ENCODE peak calls at places on chromosomes 12 and 14, in nine cellular contexts. J is cardiac fibroblast, H is A549, B is hepatocyte, E is HCT116, Y is K562, X is transverse colon, I is colonic mucosa, S is dorsolateral prefrontal cortex. Q is an unnamed sample.

GRCh38 chr14:84937044-84937443 is 592.9 kb upstream of the FLRT2 start:
- DNase-seq in I (no peak), Y (no peak), J (no peak), B (no peak), H (no peak), E (no peak), X (no peak), S (no peak), Q (no peak)

GRCh38 chr14:55005071-55005470 is 21.8 kb downstream of the WDHD1 start:
- DNase-seq in Y (no peak), E (no peak), H (no peak), X (no peak), S (no peak), I (no peak), B (no peak), J (no peak), Q (no peak)

GRCh38 chr12:85572956-85573355 is 263.3 kb downstream of the RASSF9 start:
- DNase-seq in E (no peak), S (no peak), X (no peak), Y (no peak), H (no peak), J (no peak), B (no peak), I (no peak), Q (no peak)

GRCh38 chr12:54378791-54379400 is 5.6 kb downstream of the ZNF385A start:
- DNase-seq in E (no peak), I (peak), H (peak), Y (peak), S (no peak), B (peak), X (peak), J (peak), Q (no peak)

GRCh38 chr12:96487214-96487613 is 2.2 kb upstream of the CFAP54 start:
- DNase-seq in H (peak), Y (no peak), B (no peak), X (no peak), S (no peak), E (no peak), J (peak), I (no peak), Q (no peak)

GRCh38 chr12:78392918-78393317 is 471.7 kb upstream of the SYT1 start:
- DNase-seq in S (no peak), B (peak), H (no peak), I (no peak), Y (no peak), X (no peak), E (no peak), J (peak), Q (no peak)

GRCh38 chr12:110185626-110186025 is 61.5 kb downstream of the IFT81 start:
- DNase-seq in X (no peak), E (no peak), Y (no peak), B (no peak), J (no peak), S (no peak), H (no peak), I (no peak), Q (no peak)

GRCh38 chr12:88309546-88309945 is 167.4 kb downstream of the TMTC3 start:
- DNase-seq in E (no peak), I (no peak), Y (no peak), S (no peak), H (no peak), X (no peak), B (no peak), J (peak), Q (no peak)

GRCh38 chr12:93163260-93164036 is 214.3 kb upstream of the NUDT4 start:
- DNase-seq in Y (no peak), E (no peak), H (no peak), S (no peak), B (no peak), I (no peak), X (no peak), J (no peak), Q (no peak)

GRCh38 chr14:92610849-92611271 is 97.3 kb downstream of the RIN3 start:
- DNase-seq in E (no peak), I (peak), B (no peak), H (no peak), J (no peak), Y (no peak), S (no peak), X (peak), Q (no peak)

GRCh38 chr14:26330982-26331381 is 266.9 kb downstream of the NOVA1 start:
- DNase-seq in I (no peak), X (no peak), B (peak), E (no peak), S (no peak), J (no peak), H (no peak), Y (no peak), Q (no peak)

GRCh38 chr12:5984873-5985272 is 39.8 kb upstream of the ANO2 start:
- DNase-seq in B (no peak), S (no peak), H (no peak), X (no peak), Y (no peak), J (no peak), I (no peak), E (no peak), Q (no peak)

GRCh38 chr12:110141389-110141788 is 17.2 kb downstream of the IFT81 start:
- DNase-seq in E (no peak), J (peak), X (peak), H (no peak), S (no peak), B (peak), I (peak), Y (no peak), Q (no peak)

GRCh38 chr14:78705989-78706388 is 535.8 kb downstream of the NRXN3 start:
- DNase-seq in E (no peak), S (no peak), J (no peak), B (no peak), H (no peak), I (no peak), X (no peak), Y (no peak), Q (no peak)
- H3K4me3 ChIP-seq in E (no peak), S (no peak), J (no peak), B (no peak), H (no peak), I (no peak), X (no peak), Y (no peak), Q (no peak)

DNA sequence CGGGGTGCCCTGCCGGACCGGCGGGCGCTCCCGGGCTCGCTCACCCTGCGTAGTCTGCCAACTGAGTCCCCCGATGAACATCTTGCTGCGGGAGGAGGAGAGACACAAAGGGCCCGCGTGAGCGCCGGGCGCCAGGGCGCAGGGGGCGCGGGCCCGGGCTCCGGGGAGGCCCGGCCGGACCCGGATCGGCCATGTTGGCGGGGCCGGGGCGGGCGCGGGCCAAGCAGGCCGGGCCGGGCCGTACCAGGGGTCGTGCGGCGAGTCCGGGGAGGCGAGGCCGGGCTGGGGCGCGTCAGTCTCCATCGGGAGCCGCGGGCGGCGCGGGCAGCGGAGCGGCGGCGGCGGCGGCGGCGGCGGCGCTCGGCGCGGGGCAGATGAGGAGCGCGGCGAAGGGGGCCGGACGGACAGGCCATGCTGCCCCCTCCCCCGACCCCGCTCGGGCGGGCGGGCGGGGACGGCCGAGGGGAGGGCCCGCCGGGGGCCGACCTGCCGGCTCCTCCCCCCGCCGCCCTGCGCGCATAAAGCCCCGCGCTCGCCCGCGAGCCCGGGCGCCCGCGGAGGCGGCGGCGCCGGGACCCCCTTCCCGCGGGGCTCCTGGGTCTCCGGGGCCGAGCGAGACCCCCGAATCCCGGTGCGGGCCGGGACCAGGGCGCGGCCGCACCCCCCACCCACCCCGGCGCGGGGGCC is at the start of gene MSI1:
- DNase-seq in B (peak), Y (no peak), I (no peak), X (no peak), E (no peak), H (no peak), J (no peak), S (no peak), Q (no peak)
- H3K4me3 ChIP-seq in B (peak), Y (no peak), I (peak), X (peak), E (peak), H (peak), J (no peak), S (peak), Q (peak)

DNA sequence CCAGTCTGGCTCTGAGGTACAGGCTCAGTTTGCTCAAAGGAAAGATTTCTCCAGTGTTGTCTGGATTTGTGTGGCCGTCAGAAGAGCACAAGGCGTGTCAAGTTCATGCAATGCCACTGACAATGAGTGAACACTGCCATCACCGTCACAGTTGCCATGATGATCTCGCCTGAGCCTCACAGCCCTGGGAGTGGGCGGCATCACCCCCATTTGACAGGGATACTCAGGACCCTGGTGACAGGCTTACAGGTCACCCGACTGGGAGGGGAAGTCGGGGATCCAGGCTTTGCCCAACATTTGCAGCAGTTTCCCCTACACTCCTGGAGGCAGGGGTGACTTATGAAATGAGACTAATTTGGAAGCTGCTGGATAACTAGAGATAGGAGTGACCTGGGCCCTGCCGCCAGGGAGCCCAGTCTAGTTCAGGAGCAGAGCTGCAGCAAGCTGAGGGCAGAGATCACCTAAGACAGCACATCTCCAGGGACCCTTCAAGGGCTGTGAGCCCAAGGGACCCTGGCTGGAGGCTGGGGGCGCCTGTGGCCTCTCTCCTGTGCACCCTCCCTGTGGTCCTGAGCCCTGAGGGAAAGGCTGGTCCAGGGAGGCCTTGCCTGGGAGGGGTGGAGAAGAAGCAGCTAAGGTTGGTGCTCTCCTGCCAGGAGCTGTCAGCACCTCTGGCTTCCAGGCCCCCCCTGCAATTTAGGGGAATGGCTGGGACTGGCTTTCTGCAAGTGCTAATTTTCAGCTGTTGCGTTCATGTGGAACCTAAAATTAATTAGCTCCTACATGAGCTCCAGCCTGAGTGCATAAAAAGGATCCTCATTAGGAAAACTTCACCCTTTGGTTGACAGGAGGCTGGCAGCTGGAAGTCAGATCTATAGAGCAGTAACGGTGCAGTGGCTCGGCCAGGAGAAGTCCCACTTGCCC is 32.4 kb upstream of the BEGAIN start:
- DNase-seq in X (peak), B (no peak), J (no peak), E (no peak), S (no peak), H (no peak), I (no peak), Y (no peak), Q (no peak)
- H3K4me3 ChIP-seq in X (no peak), B (no peak), J (no peak), E (no peak), S (no peak), H (no peak), I (no peak), Y (no peak), Q (no peak)

DNA sequence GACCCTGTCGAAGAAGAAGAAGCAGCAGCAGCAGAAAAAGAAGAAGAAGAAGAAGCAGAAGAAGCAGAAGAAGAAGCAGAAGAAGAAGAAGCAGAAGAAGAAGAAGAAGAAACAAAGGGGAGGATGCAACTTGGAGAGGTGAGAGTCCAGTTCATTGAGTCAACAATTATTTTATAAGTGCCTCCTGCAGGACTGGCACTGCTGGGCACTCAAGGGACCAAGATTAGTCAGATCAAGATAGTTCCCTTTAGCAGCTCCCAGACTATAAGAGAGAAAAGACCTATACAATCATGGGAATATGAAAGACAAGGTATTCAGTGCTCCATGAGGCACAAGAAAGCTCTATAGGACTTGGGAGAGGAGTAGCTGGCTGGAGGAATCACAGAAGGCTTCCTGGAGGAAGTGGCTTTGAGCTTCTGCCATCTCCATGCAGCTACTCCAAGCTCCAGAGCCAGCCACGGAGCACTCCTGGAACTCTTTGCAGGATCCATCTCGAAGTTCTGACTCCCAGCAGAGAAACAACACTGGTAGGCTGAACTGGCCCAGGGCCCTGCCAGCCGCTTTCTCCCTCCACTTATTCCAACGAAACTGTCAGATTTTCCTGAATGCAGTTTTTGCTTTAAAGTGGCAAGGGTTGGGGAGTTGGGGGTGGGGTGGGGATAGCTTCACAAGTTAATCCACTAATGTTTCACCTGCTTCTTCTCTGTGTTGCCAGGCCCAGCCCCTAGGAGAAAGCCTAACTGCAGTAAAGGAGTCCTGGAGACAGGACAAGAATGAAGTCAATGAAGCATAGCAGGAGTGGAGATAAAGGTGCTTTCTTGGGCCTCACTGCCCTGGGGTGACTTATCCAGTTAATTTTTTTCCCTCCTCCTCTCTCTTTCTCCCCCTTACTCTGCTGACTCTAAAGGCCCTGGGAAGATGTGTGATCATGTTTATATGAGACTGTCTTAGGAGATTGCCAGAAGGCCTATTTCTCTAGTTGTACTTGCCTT is 140.1 kb upstream of the PARP11 start:
- DNase-seq in X (no peak), J (no peak), H (no peak), I (no peak), E (no peak), B (no peak), Y (no peak), S (no peak), Q (no peak)
- H3K4me3 ChIP-seq in X (no peak), J (no peak), H (no peak), I (no peak), E (no peak), B (no peak), Y (no peak), S (no peak), Q (no peak)

DNA sequence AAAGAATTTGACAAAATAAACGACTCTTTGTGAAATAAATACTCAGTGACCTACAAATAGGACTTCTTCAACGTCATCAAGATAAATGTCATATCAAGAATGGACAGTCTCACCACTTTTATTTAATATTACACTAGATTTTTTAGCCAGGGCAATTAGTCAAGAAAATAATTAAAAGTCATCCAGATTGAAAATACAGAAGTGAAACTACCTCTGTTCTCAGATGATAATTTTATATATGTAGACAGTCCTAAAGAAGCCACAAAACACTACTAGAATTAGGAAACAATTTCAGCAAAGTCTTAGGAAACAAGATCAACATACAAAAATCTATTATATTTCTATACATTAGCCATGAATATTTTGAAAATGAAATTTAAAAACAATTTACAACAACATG is 689.6 kb upstream of the SEL1L start:
- DNase-seq in S (no peak), J (no peak), I (no peak), Y (no peak), X (no peak), E (no peak), H (no peak), B (no peak), Q (no peak)
- H3K4me3 ChIP-seq in S (no peak), J (no peak), I (no peak), Y (no peak), X (no peak), E (no peak), H (no peak), B (no peak), Q (no peak)

DNA sequence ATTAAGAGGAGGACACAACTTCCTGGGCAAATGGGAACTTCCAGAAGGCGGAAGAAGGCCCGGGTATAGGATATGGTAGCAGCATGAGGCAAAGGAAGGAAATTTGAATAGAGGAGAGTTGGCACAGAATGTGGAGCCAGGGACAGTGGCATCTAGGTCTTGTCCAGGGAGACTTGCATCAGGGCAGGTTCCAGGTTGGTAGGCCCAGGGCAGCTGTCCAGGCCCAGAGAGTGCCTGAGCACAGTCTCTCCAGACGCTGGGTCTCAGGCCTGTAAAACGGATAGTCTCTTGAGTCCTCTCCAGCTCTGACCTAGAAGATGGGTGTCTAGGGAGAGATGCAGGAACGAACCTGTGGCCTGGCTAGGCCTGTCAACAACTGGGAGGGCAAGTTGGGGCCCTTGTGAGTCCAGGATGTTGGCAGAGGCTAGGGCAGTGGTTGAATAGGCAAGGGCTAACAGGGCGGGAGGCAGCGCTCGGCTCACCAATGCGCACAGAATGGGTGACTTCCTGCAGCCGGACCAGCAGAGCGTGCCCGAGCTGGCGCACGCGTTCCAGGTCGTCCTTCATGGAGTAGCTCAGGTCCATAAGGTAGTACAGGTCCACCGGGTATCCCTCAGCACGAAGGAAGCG is 9.9 kb downstream of the ITGB7 start:
- DNase-seq in B (no peak), J (no peak), I (no peak), S (no peak), X (no peak), Y (no peak), H (no peak), E (no peak), Q (no peak)
- H3K4me3 ChIP-seq in B (no peak), J (no peak), I (no peak), S (no peak), X (no peak), Y (no peak), H (peak), E (no peak), Q (no peak)

GRCh38 chr14:68816183-68816942 is 23.5 kb upstream of the ZFP36L1 start:
- DNase-seq in I (peak), H (peak), X (peak), E (no peak), J (peak), B (peak), Y (peak), S (peak), Q (no peak)
- H3K4me3 ChIP-seq in I (peak), H (peak), X (no peak), E (peak), J (peak), B (no peak), Y (peak), S (peak), Q (peak)

GRCh38 chr12:69243099-69244084 is 4.0 kb downstream of the CPSF6 start:
- DNase-seq in B (no peak), X (no peak), I (no peak), E (no peak), H (no peak), Y (peak), S (no peak), J (no peak), Q (no peak)
- H3K4me3 ChIP-seq in B (no peak), X (no peak), I (no peak), E (no peak), H (no peak), Y (peak), S (no peak), J (no peak), Q (no peak)